ENCODE peak calls at places on chromosomes 12 and 14, in four cellular contexts. W is dorsolateral prefrontal cortex, J is mesothelial cell of epicardium, L is mucosa of gallbladder. C is an unnamed sample.

GRCh38 chr12:89874146-89874545 is 165.5 kb upstream of the ATP2B1 start:
- DNase-seq in W (no peak), J (no peak), L (no peak), C (no peak)

GRCh38 chr12:52122904-52123303 is 43.4 kb downstream of the SMIM41 start:
- DNase-seq in W (no peak), J (no peak), L (no peak), C (no peak)

GRCh38 chr12:77795699-77796098 is 35.0 kb upstream of the NAV3 start:
- DNase-seq in W (no peak), J (no peak), L (no peak), C (no peak)

GRCh38 chr12:106814649-106815048 is 40.2 kb downstream of the RIC8B start:
- DNase-seq in W (no peak), J (no peak), L (no peak), C (no peak)

GRCh38 chr12:132689227-132689626 is 1.8 kb downstream of the PXMP2 start:
- DNase-seq in W (no peak), J (no peak), L (peak), C (peak)

GRCh38 chr12:75714462-75715322 is 203.3 kb upstream of the KRR1 start:
- DNase-seq in W (no peak), J (no peak), L (no peak), C (no peak)

GRCh38 chr14:60642270-60642789 is 6.9 kb downstream of the SIX1 start:
- DNase-seq in W (no peak), J (peak), L (no peak), C (peak)

GRCh38 chr12:26453246-26453645 is 257.9 kb downstream of the SSPN start:
- DNase-seq in W (no peak), J (no peak), L (no peak), C (no peak)

GRCh38 chr12:1662761-1663439 is 28.0 kb upstream of the ADIPOR2 start:
- DNase-seq in W (no peak), J (peak), L (peak), C (peak)

GRCh38 chr12:13112968-13113367 is 9.5 kb upstream of the GSG1 start:
- DNase-seq in W (no peak), J (no peak), L (no peak), C (no peak)

GRCh38 chr14:78075610-78076277 is 94.4 kb upstream of the NRXN3 start:
- DNase-seq in W (no peak), J (no peak), L (no peak), C (no peak)

GRCh38 chr12:4174417-4174816 is 99.1 kb upstream of the CCND2 start:
- DNase-seq in W (no peak), J (no peak), L (no peak), C (no peak)

GRCh38 chr12:125340791-125341190 is 275.6 kb downstream of the AACS start:
- DNase-seq in W (no peak), J (no peak), L (peak), C (no peak)

GRCh38 chr12:115227137-115227615 is 543.2 kb upstream of the TBX3 start:
- DNase-seq in W (no peak), J (no peak), L (no peak), C (no peak)

GRCh38 chr12:1691123-1692007 is 495 bp downstream of the ADIPOR2 start:
- DNase-seq in W (peak), J (no peak), L (peak), C (peak)

GRCh38 chr12:29158364-29158763 is 9.3 kb downstream of the FAR2 start:
- DNase-seq in W (no peak), J (no peak), L (no peak), C (no peak)

GRCh38 chr12:66132408-66132807 is 1.9 kb upstream of the LLPH start:
- DNase-seq in W (no peak), J (no peak), L (no peak), C (peak)

GRCh38 chr12:56205445-56205844 is 16.2 kb upstream of the SMARCC2 start:
- DNase-seq in W (no peak), J (no peak), L (no peak), C (no peak)

GRCh38 chr14:68607081-68607851 is 185.6 kb downstream of the ZFP36L1 start:
- DNase-seq in W (no peak), J (no peak), L (no peak), C (peak)

GRCh38 chr12:124506832-124507153 is 60.6 kb downstream of the NCOR2 start:
- DNase-seq in W (no peak), J (no peak), L (no peak), C (no peak)

GRCh38 chr14:37591311-37591940 is 3.6 kb downstream of the FOXA1 start:
- DNase-seq in W (no peak), J (no peak), L (peak), C (peak)

GRCh38 chr12:76781321-76781720 is 17.4 kb downstream of the ZDHHC17 start:
- DNase-seq in W (no peak), J (no peak), L (no peak), C (no peak)

GRCh38 chr12:124867389-124867930 is 3.8 kb upstream of the SCARB1 start:
- DNase-seq in W (no peak), J (no peak), L (peak), C (no peak)

GRCh38 chr14:102140027-102140749 is 491 bp downstream of the WDR20 start:
- DNase-seq in W (peak), J (no peak), L (peak), C (peak)

GRCh38 chr14:104264495-104265265 is 126.3 kb downstream of the KIF26A start:
- DNase-seq in W (no peak), J (peak), L (no peak), C (peak)

GRCh38 chr14:77923131-77923933 is 123.4 kb downstream of the ADCK1 start:
- DNase-seq in W (no peak), J (no peak), L (no peak), C (no peak)

GRCh38 chr14:74619672-74620131 is 7.7 kb upstream of the LTBP2 start:
- DNase-seq in W (no peak), J (no peak), L (peak), C (no peak)

GRCh38 chr12:67070604-67071003 is 198.6 kb upstream of the CAND1 start:
- DNase-seq in W (no peak), J (no peak), L (no peak), C (no peak)

GRCh38 chr12:3553221-3553620 is 62.2 kb downstream of the PRMT8 start:
- DNase-seq in W (no peak), J (peak), L (no peak), C (no peak)

GRCh38 chr14:99725774-99726537 is 41.9 kb downstream of the CYP46A1 start:
- DNase-seq in W (peak), J (peak), L (no peak), C (peak)

GRCh38 chr14:30572237-30572636 is 13.3 kb downstream of the G2E3 start:
- DNase-seq in W (no peak), J (no peak), L (no peak), C (no peak)

GRCh38 chr14:85528882-85529585 is 910 bp upstream of the FLRT2 start:
- DNase-seq in W (no peak), J (no peak), L (peak), C (no peak)

GRCh38 chr14:74963705-74964271 is 8.4 kb upstream of the PGF start:
- DNase-seq in W (no peak), J (no peak), L (no peak), C (no peak)

GRCh38 chr12:113066806-113067400 is 10.4 kb downstream of the DTX1 start:
- DNase-seq in W (peak), J (no peak), L (peak), C (no peak)

GRCh38 chr12:67649165-67650126 is 901 bp downstream of the DYRK2 start:
- DNase-seq in W (peak), J (peak), L (peak), C (peak)

GRCh38 chr14:36509056-36509917 is 10.7 kb downstream of the NKX2-1 start:
- DNase-seq in W (no peak), J (no peak), L (no peak), C (no peak)

C was measured in WTC11.